ENCODE peak calls at places on chromosomes 5 and 9, in five cellular contexts. N, T, O, J and R are unnamed samples.
A peak's percentile ranks its signal among the peaks of the same experiment; 100 is the strongest.

GRCh38 chr9:69344459-69344858 is 19.4 kb downstream of the ENTREP1 start:
- DNase-seq in N (no peak), T (no peak), J (no peak), O (no peak), R (no peak)

GRCh38 chr9:124574534-124574933 is 67.3 kb upstream of the NR5A1 start:
- DNase-seq in N (no peak), J (no peak), T (no peak), O (no peak), R (no peak)

GRCh38 chr5:122306461-122306860 is 5.6 kb upstream of the SNCAIP start:
- DNase-seq in T (no peak), O (no peak), J (no peak), N (no peak), R (no peak)

GRCh38 chr9:107807183-107807582 is 317.6 kb upstream of the KLF4 start:
- DNase-seq in O (no peak), N (no peak), J (no peak), T (peak; percentile 75), R (no peak)

GRCh38 chr5:117013280-117013877 is 438.8 kb upstream of the SEMA6A start:
- DNase-seq in O (no peak), T (no peak), J (peak; percentile 32), N (no peak), R (no peak)

GRCh38 chr5:126525630-126526245 is 69.3 kb downstream of the ALDH7A1 start:
- DNase-seq in T (peak; percentile 43), O (no peak), N (no peak), J (no peak), R (no peak)

GRCh38 chr9:127919253-127919815 is 2.5 kb upstream of the ST6GALNAC4 start:
- DNase-seq in J (no peak), N (no peak), T (peak; percentile 89), O (no peak), R (no peak)

GRCh38 chr5:133938932-133939331 is 29.5 kb downstream of the C5orf15 start:
- DNase-seq in N (no peak), J (no peak), O (no peak), T (no peak), R (no peak)

GRCh38 chr9:88810826-88811225 is 180.4 kb upstream of the S1PR3 start:
- DNase-seq in N (no peak), O (no peak), T (no peak), J (no peak), R (no peak)

GRCh38 chr9:108521063-108521462 is 334.7 kb downstream of the ACTL7B start:
- DNase-seq in J (no peak), O (no peak), T (peak; percentile 68), N (no peak), R (no peak)

GRCh38 chr5:181259974-181260719 is 796 bp downstream of the TRIM52 start:
- DNase-seq in T (no peak), N (no peak), J (no peak), O (no peak), R (no peak)

GRCh38 chr5:33842456-33842855 is 49.3 kb downstream of the ADAMTS12 start:
- DNase-seq in T (no peak), N (no peak), O (no peak), J (no peak), R (no peak)

GRCh38 chr5:43104102-43104501 is 16.6 kb upstream of the ZNF131 start:
- DNase-seq in O (no peak), J (no peak), N (no peak), T (no peak), R (no peak)

GRCh38 chr9:70533492-70533891 is 119.0 kb upstream of the KLF9 start:
- DNase-seq in N (no peak), O (no peak), J (no peak), T (no peak), R (no peak)

GRCh38 chr5:37248387-37248969 is 698 bp downstream of the CPLANE1 start:
- DNase-seq in T (no peak), N (no peak), J (no peak), O (no peak), R (peak; percentile 9)

GRCh38 chr5:156824800-156825199 is 25.3 kb upstream of the PPP1R2B start:
- DNase-seq in O (no peak), N (peak; percentile 51), J (no peak), T (peak; percentile 69), R (peak; percentile 25)

GRCh38 chr9:91845839-91846238 is 104.2 kb downstream of the ROR2 start:
- DNase-seq in N (no peak), T (no peak), O (no peak), J (no peak), R (no peak)

GRCh38 chr9:107895524-107896001 is 406.0 kb upstream of the KLF4 start:
- DNase-seq in J (no peak), N (no peak), T (no peak), O (no peak), R (no peak)

GRCh38 chr9:124011460-124012301 is at the start of gene LHX2:
- DNase-seq in O (no peak), J (peak; percentile 58), N (peak; percentile 89), T (peak; percentile 95), R (peak; percentile 94)

GRCh38 chr9:81035601-81036000 is 653.7 kb downstream of the TLE1 start:
- DNase-seq in T (no peak), O (no peak), J (no peak), N (no peak), R (no peak)

GRCh38 chr9:75612754-75613153 is 277.7 kb upstream of the PCSK5 start:
- DNase-seq in N (no peak), T (no peak), J (no peak), O (no peak), R (no peak)

GRCh38 chr9:88950341-88951141 is 40.7 kb upstream of the S1PR3 start:
- DNase-seq in N (no peak), T (peak; percentile 47), O (no peak), J (no peak), R (no peak)

GRCh38 chr5:88245241-88245892 is 23.3 kb downstream of the TMEM161B start:
- DNase-seq in J (no peak), O (no peak), T (no peak), N (no peak), R (no peak)

GRCh38 chr5:67983251-67983941 is 232.2 kb upstream of the PIK3R1 start:
- DNase-seq in T (peak; percentile 63), O (no peak), J (no peak), N (no peak), R (no peak)

GRCh38 chr5:113574417-113574816 is 60.9 kb downstream of the YTHDC2 start:
- DNase-seq in J (no peak), T (peak; percentile 67), O (no peak), N (no peak), R (no peak)

GRCh38 chr9:77013932-77014596 is 5.4 kb upstream of the FOXB2 start:
- DNase-seq in J (no peak), O (no peak), N (no peak), T (no peak), R (no peak)

GRCh38 chr5:75601996-75602395 is 9.3 kb upstream of the ANKDD1B start:
- DNase-seq in T (no peak), N (no peak), J (no peak), O (no peak), R (no peak)

GRCh38 chr9:71036501-71036900 is 84.9 kb downstream of the TRPM3 start:
- DNase-seq in O (no peak), N (no peak), T (no peak), J (no peak), R (peak; percentile 39)

GRCh38 chr5:68333649-68334549 is 118.3 kb downstream of the PIK3R1 start:
- DNase-seq in J (no peak), N (no peak), O (no peak), T (peak; percentile 72), R (no peak)

GRCh38 chr9:128051932-128052734 is 15.0 kb downstream of the NAIF1 start:
- DNase-seq in J (no peak), T (no peak), O (no peak), N (no peak), R (no peak)

GRCh38 chr5:75048457-75048953 is 3.9 kb downstream of the GCNT4 start:
- DNase-seq in O (no peak), T (peak; percentile 49), N (no peak), J (no peak), R (no peak)

GRCh38 chr9:136051568-136052432 is 43.3 kb downstream of the NACC2 start:
- DNase-seq in T (peak; percentile 83), N (peak; percentile 67), O (no peak), J (peak; percentile 76), R (peak; percentile 90)